ENCODE peak calls at places on chromosomes 11 and 22, in six cellular contexts. One of them, this sample, is unnamed.

GRCh38 chr22:32999039-32999861 is 58.9 kb downstream of the SYN3 start:
- DNase-seq in spleen: no peak
- DNase-seq in A549: no peak
- DNase-seq in transverse colon: no peak
- DNase-seq in heart left ventricle: no peak
- DNase-seq in Peyer's patch: no peak
- DNase-seq in this sample: no peak

GRCh38 chr11:44699497-44699896 is 27.3 kb upstream of the TSPAN18 start:
- DNase-seq in Peyer's patch: no peak
- DNase-seq in heart left ventricle: no peak
- DNase-seq in A549: no peak
- DNase-seq in transverse colon: no peak
- DNase-seq in spleen: peak
- DNase-seq in this sample: no peak

GRCh38 chr11:65557280-65558001 is 718 bp downstream of the LTBP3 start:
- DNase-seq in A549: peak
- DNase-seq in transverse colon: no peak
- DNase-seq in Peyer's patch: no peak
- DNase-seq in heart left ventricle: peak
- DNase-seq in spleen: peak
- DNase-seq in this sample: no peak

GRCh38 chr11:7457211-7457610 is 28.1 kb upstream of the OLFML1 start:
- DNase-seq in transverse colon: no peak
- DNase-seq in spleen: no peak
- DNase-seq in heart left ventricle: no peak
- DNase-seq in A549: no peak
- DNase-seq in Peyer's patch: no peak
- DNase-seq in this sample: no peak

GRCh38 chr22:47836957-47837356 is 1074.5 kb downstream of the TBC1D22A start:
- DNase-seq in heart left ventricle: no peak
- DNase-seq in A549: peak
- DNase-seq in transverse colon: no peak
- DNase-seq in spleen: no peak
- DNase-seq in Peyer's patch: no peak
- DNase-seq in this sample: peak

GRCh38 chr22:18068381-18068988 is 9.3 kb upstream of the PEX26 start:
- DNase-seq in A549: no peak
- DNase-seq in heart left ventricle: peak
- DNase-seq in transverse colon: no peak
- DNase-seq in spleen: no peak
- DNase-seq in Peyer's patch: no peak
- DNase-seq in this sample: no peak

GRCh38 chr11:26849009-26849408 is 127.1 kb upstream of the SLC5A12 start:
- DNase-seq in Peyer's patch: no peak
- DNase-seq in heart left ventricle: peak
- DNase-seq in spleen: no peak
- DNase-seq in A549: no peak
- DNase-seq in transverse colon: no peak
- DNase-seq in this sample: no peak

GRCh38 chr11:115129771-115130306 is 374.4 kb downstream of the CADM1 start:
- DNase-seq in A549: no peak
- DNase-seq in Peyer's patch: no peak
- DNase-seq in transverse colon: no peak
- DNase-seq in spleen: no peak
- DNase-seq in heart left ventricle: no peak
- DNase-seq in this sample: no peak

GRCh38 chr11:104529213-104529612 is 365.3 kb upstream of the PDGFD start:
- DNase-seq in spleen: no peak
- DNase-seq in A549: no peak
- DNase-seq in transverse colon: no peak
- DNase-seq in Peyer's patch: no peak
- DNase-seq in heart left ventricle: no peak
- DNase-seq in this sample: no peak

GRCh38 chr22:41900652-41901312 is 14.1 kb downstream of the SHISA8 start:
- DNase-seq in heart left ventricle: no peak
- DNase-seq in spleen: peak
- DNase-seq in transverse colon: no peak
- DNase-seq in Peyer's patch: no peak
- DNase-seq in A549: no peak
- DNase-seq in this sample: no peak

GRCh38 chr11:19715373-19715772 is 2.7 kb downstream of the NAV2 start:
- DNase-seq in Peyer's patch: no peak
- DNase-seq in heart left ventricle: no peak
- DNase-seq in spleen: no peak
- DNase-seq in transverse colon: no peak
- DNase-seq in A549: peak
- DNase-seq in this sample: peak

DNA sequence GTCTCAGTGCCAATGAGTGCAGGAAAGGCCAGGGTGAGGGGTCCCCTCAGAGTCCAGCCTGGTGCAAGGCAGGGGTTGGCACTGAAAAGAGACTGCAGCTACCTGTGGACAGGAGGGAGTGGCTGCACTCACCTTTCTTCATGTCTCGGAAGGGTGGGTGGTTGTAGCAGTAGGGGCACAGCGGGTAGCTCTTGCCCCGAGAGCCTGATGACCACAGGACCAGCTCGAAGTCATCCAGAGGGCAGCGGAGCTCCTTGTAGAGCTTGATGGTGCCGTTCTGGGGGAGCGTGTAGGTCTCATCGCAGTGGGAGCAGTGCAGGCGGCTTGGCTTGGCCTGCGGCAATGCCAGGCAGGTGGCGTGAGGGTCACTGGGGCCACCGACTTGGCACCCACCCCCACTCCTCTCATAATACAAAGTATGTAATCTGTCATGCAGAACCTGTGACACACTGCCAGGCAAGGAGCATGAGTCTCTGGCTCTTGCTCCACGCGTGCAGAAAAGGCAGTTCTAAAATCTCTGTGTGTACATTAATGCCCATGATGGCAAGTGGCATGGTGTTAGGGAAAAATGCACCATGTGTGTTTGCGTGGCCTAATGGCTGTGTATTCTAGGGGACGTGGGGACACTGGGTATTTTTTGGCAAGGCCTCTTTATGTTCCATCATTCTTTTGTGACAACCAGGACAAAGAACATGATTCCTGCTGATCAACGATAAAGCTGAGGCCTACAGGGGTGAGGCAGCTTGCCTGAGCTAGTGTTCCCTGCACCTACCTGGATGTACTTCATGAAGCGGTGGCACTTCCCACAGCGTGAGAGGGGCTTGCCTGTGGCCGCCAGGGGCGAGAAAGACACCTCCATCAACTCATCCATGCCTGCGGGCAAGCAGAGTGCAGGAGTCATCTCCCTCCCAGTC is 6.0 kb upstream of the PPM1F start:
- DNase-seq in heart left ventricle: no peak
- DNase-seq in spleen: no peak
- DNase-seq in Peyer's patch: no peak
- DNase-seq in A549: no peak
- DNase-seq in transverse colon: no peak
- DNase-seq in this sample: no peak
- TF ChIP-seq POLR2A in heart left ventricle: no peak
- TF ChIP-seq POLR2A in spleen: no peak
- TF ChIP-seq POLR2A in Peyer's patch: no peak
- TF ChIP-seq POLR2A in A549: no peak
- TF ChIP-seq POLR2A in transverse colon: no peak
- TF ChIP-seq POLR2A in this sample: no peak

GRCh38 chr22:50307891-50308596 is 598 bp upstream of the PLXNB2 start:
- DNase-seq in transverse colon: no peak
- DNase-seq in A549: no peak
- DNase-seq in heart left ventricle: peak
- DNase-seq in spleen: no peak
- DNase-seq in Peyer's patch: no peak
- DNase-seq in this sample: no peak
- TF ChIP-seq POLR2A in transverse colon: no peak
- TF ChIP-seq POLR2A in A549: no peak
- TF ChIP-seq POLR2A in heart left ventricle: no peak
- TF ChIP-seq POLR2A in spleen: no peak
- TF ChIP-seq POLR2A in Peyer's patch: no peak
- TF ChIP-seq POLR2A in this sample: no peak

GRCh38 chr11:73307323-73308002 is 613 bp upstream of the ARHGEF17 start:
- DNase-seq in transverse colon: peak
- DNase-seq in heart left ventricle: peak
- DNase-seq in Peyer's patch: peak
- DNase-seq in spleen: peak
- DNase-seq in A549: peak
- DNase-seq in this sample: peak

GRCh38 chr11:73306977-73307322 is 1.1 kb upstream of the ARHGEF17 start:
- DNase-seq in spleen: no peak
- DNase-seq in Peyer's patch: no peak
- DNase-seq in heart left ventricle: no peak
- DNase-seq in transverse colon: no peak
- DNase-seq in A549: no peak
- DNase-seq in this sample: no peak

GRCh38 chr11:73308963-73309960 is 1.2 kb downstream of the ARHGEF17 start:
- DNase-seq in spleen: peak
- DNase-seq in A549: peak
- DNase-seq in heart left ventricle: peak
- DNase-seq in Peyer's patch: no peak
- DNase-seq in transverse colon: peak
- DNase-seq in this sample: peak

GRCh38 chr11:73310076-73310475 is 2.0 kb downstream of the ARHGEF17 start:
- DNase-seq in A549: no peak
- DNase-seq in Peyer's patch: no peak
- DNase-seq in spleen: no peak
- DNase-seq in transverse colon: no peak
- DNase-seq in heart left ventricle: no peak
- DNase-seq in this sample: no peak

DNA sequence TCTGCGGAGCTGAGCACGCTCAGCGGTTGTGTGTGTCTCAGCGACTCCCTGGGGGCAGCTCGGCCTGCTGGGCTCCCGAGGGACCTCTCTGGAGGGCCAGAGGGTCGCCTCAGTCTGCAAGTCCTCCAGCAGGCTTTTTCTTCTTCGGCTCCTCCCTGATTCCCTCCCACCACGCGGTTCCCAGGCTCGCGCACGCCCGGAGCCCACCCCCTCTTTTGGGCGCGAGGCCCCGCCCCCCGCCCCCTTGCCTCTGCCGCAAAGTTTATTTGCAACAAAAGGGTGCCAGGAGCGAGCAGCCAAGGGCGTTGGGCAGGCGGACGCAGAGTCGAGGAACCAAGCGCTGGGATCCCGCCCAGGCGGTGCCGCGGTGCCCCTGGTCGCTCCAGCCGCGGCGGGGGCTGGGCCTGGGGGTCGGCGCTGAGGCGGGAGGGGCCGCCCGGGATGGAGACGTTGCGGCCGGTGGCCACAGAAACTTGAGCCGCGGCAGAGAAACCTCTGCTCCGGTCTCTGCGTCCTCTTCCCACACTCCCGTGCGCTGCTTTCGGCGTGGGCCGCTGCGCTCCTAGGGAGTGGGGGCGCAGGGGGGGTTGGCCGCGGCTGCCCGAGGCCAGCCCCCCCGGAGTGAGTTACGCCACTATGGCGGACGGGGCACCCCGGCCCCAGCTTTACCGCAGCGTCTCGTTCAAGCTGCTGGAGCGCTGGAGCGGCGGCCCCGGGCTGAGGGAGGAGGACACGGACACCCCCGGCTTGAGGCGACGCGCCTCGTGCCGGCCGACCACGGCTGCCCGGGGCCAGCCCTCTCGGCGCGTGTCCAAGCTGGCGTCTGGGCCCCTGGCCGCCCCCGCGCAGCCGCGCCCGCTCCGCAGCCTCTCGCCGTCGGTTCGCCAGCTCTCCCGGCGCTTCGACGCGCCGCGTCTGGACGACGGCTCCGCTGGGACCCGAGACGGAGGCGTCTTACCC is at the start of gene ARHGEF17:
- DNase-seq in Peyer's patch: no peak
- DNase-seq in spleen: peak
- DNase-seq in A549: peak
- DNase-seq in transverse colon: peak
- DNase-seq in heart left ventricle: peak
- DNase-seq in this sample: no peak
- TF ChIP-seq POLR2A in Peyer's patch: no peak
- TF ChIP-seq POLR2A in spleen: no peak
- TF ChIP-seq POLR2A in A549: no peak
- TF ChIP-seq POLR2A in transverse colon: no peak
- TF ChIP-seq POLR2A in heart left ventricle: no peak
- TF ChIP-seq POLR2A in this sample: peak

GRCh38 chr22:36465232-36466021 is 16.0 kb downstream of the TXN2 start:
- DNase-seq in A549: peak
- DNase-seq in transverse colon: peak
- DNase-seq in heart left ventricle: peak
- DNase-seq in spleen: peak
- DNase-seq in Peyer's patch: no peak
- DNase-seq in this sample: peak
- TF ChIP-seq POLR2A in A549: no peak
- TF ChIP-seq POLR2A in transverse colon: peak
- TF ChIP-seq POLR2A in heart left ventricle: no peak
- TF ChIP-seq POLR2A in spleen: no peak
- TF ChIP-seq POLR2A in Peyer's patch: no peak
- TF ChIP-seq POLR2A in this sample: no peak